ENCODE peak calls at places on chromosomes 11 and 22, in six cellular contexts. Q is stimulated activated CD4-positive, alpha-beta T cell treated with anti-CD3 and anti-CD28 coated beads, TNF-alpha, amount 100 ng/mL, for 4 hours; L is astrocyte of the cerebellum; Y is fibroblast of mammary gland; X is germinal center; J is activated T-cell treated with anti-CD3 and anti-CD28 coated beads, Interleukin-2, amount 50 U/mL, for 24 hours. O is an unnamed sample.

GRCh38 chr22:46514592-46515207 is 22.7 kb downstream of the CELSR1 start:
- DNase-seq in Y (peak; percentile 20), Q (no peak), X (no peak), J (no peak), L (no peak), O (peak; percentile 97)

GRCh38 chr11:83195176-83195531 is 1.6 kb downstream of the ANKRD42 start:
- DNase-seq in Q (no peak), J (no peak), Y (no peak), X (peak; percentile 6), L (no peak), O (no peak)

GRCh38 chr11:33670250-33671011 is 30.2 kb downstream of the C11orf91 start:
- DNase-seq in J (no peak), Q (no peak), L (no peak), X (no peak), Y (peak; percentile 77), O (peak; percentile 90)

GRCh38 chr11:134916829-134917228 is 504.8 kb upstream of the B3GAT1 start:
- DNase-seq in Y (no peak), Q (no peak), X (no peak), J (no peak), L (no peak), O (no peak)

GRCh38 chr11:22349446-22349845 is 11.3 kb downstream of the SLC17A6 start:
- DNase-seq in Q (no peak), J (no peak), X (no peak), L (no peak), Y (no peak), O (no peak)

GRCh38 chr11:130785376-130786110 is 130.7 kb downstream of the SNX19 start:
- DNase-seq in J (no peak), X (no peak), Q (no peak), L (no peak), Y (peak; percentile 88), O (no peak)

GRCh38 chr22:38125731-38126344 is 15.4 kb upstream of the BAIAP2L2 start:
- DNase-seq in Y (no peak), Q (no peak), J (no peak), X (no peak), L (no peak), O (peak; percentile 67)

GRCh38 chr11:111606986-111607385 is 4.7 kb downstream of the SIK2 start:
- DNase-seq in X (no peak), L (no peak), Y (no peak), J (no peak), Q (no peak), O (no peak)

GRCh38 chr11:65558002-65558784 is at the start of gene LTBP3:
- DNase-seq in X (peak; percentile 57), L (no peak), J (peak; percentile 67), Y (peak; percentile 71), Q (no peak), O (peak; percentile 100)

GRCh38 chr22:39617342-39617741 is 46.8 kb downstream of the CACNA1I start:
- DNase-seq in L (no peak), Q (no peak), J (peak; percentile 45), Y (no peak), X (no peak), O (peak; percentile 17)

GRCh38 chr11:4433852-4434251 is 15.2 kb upstream of the OR52K2 start:
- DNase-seq in Y (no peak), X (no peak), J (no peak), L (no peak), Q (no peak), O (no peak)

GRCh38 chr11:73990727-73991126 is 8.1 kb upstream of the UCP2 start:
- DNase-seq in J (no peak), Q (no peak), Y (no peak), X (no peak), L (no peak), O (no peak)

GRCh38 chr11:106644824-106645223 is 373.5 kb downstream of the GUCY1A2 start:
- DNase-seq in Y (peak; percentile 20), Q (no peak), J (no peak), X (no peak), L (no peak), O (no peak)

GRCh38 chr11:58070585-58070984 is 39.8 kb downstream of the OR6Q1 start:
- DNase-seq in Q (no peak), X (no peak), J (no peak), L (no peak), Y (no peak), O (no peak)

GRCh38 chr11:88035271-88035670 is 140.0 kb downstream of the RAB38 start:
- DNase-seq in J (no peak), X (no peak), Q (no peak), L (no peak), Y (peak; percentile 77), O (no peak)

O was measured in osteoblast.